ENCODE peak calls at places on chromosome 2, in five cellular contexts. One of them, this sample, is unnamed.

GRCh38 chr2:164976301-164976700 is 21.0 kb upstream of the SLC38A11 start:
- DNase-seq in skeletal muscle cell: no peak
- DNase-seq in nephron progenitor cell: no peak
- DNase-seq in progenitor cell of endocrine pancreas: no peak
- DNase-seq in HFF-Myc: no peak
- DNase-seq in this sample: no peak

GRCh38 chr2:48600204-48600813 is 17.3 kb upstream of the GTF2A1L start:
- DNase-seq in HFF-Myc: peak; percentile 25
- DNase-seq in skeletal muscle cell: no peak
- DNase-seq in progenitor cell of endocrine pancreas: no peak
- DNase-seq in nephron progenitor cell: peak; percentile 22
- DNase-seq in this sample: peak; percentile 10

GRCh38 chr2:177338177-177338721 is 54.3 kb upstream of the AGPS start:
- DNase-seq in HFF-Myc: peak; percentile 21
- DNase-seq in skeletal muscle cell: no peak
- DNase-seq in nephron progenitor cell: no peak
- DNase-seq in progenitor cell of endocrine pancreas: no peak
- DNase-seq in this sample: no peak

GRCh38 chr2:23630111-23630480 is 245.1 kb downstream of the KLHL29 start:
- DNase-seq in HFF-Myc: no peak
- DNase-seq in skeletal muscle cell: no peak
- DNase-seq in progenitor cell of endocrine pancreas: no peak
- DNase-seq in nephron progenitor cell: no peak
- DNase-seq in this sample: no peak

GRCh38 chr2:197144183-197144582 is 166.4 kb downstream of the ANKRD44 start:
- DNase-seq in nephron progenitor cell: no peak
- DNase-seq in progenitor cell of endocrine pancreas: no peak
- DNase-seq in HFF-Myc: no peak
- DNase-seq in skeletal muscle cell: no peak
- DNase-seq in this sample: no peak

GRCh38 chr2:108288534-108289106 is at the start of gene SULT1C2:
- DNase-seq in progenitor cell of endocrine pancreas: peak; percentile 19
- DNase-seq in nephron progenitor cell: peak; percentile 63
- DNase-seq in skeletal muscle cell: peak; percentile 41
- DNase-seq in HFF-Myc: no peak
- DNase-seq in this sample: no peak

GRCh38 chr2:68790600-68790999 is 56.0 kb downstream of the ARHGAP25 start:
- DNase-seq in nephron progenitor cell: no peak
- DNase-seq in HFF-Myc: no peak
- DNase-seq in skeletal muscle cell: no peak
- DNase-seq in progenitor cell of endocrine pancreas: no peak
- DNase-seq in this sample: no peak

GRCh38 chr2:95115418-95115817 is 6.2 kb downstream of the MRPS5 start:
- DNase-seq in skeletal muscle cell: no peak
- DNase-seq in progenitor cell of endocrine pancreas: peak; percentile 52
- DNase-seq in HFF-Myc: peak; percentile 22
- DNase-seq in nephron progenitor cell: peak; percentile 68
- DNase-seq in this sample: peak; percentile 7

GRCh38 chr2:219598308-219599078 is 836 bp downstream of the STK11IP start:
- DNase-seq in HFF-Myc: no peak
- DNase-seq in skeletal muscle cell: no peak
- DNase-seq in progenitor cell of endocrine pancreas: no peak
- DNase-seq in nephron progenitor cell: no peak
- DNase-seq in this sample: no peak

GRCh38 chr2:176080540-176081355 is 3.0 kb downstream of the EVX2 start:
- DNase-seq in progenitor cell of endocrine pancreas: no peak
- DNase-seq in HFF-Myc: no peak
- DNase-seq in skeletal muscle cell: no peak
- DNase-seq in nephron progenitor cell: peak; percentile 53
- DNase-seq in this sample: no peak

GRCh38 chr2:186543561-186544131 is 46.2 kb upstream of the ITGAV start:
- DNase-seq in nephron progenitor cell: no peak
- DNase-seq in skeletal muscle cell: no peak
- DNase-seq in progenitor cell of endocrine pancreas: no peak
- DNase-seq in HFF-Myc: peak; percentile 90
- DNase-seq in this sample: peak; percentile 75

GRCh38 chr2:88188741-88189140 is 18.6 kb downstream of the THNSL2 start:
- DNase-seq in progenitor cell of endocrine pancreas: no peak
- DNase-seq in skeletal muscle cell: no peak
- DNase-seq in HFF-Myc: peak; percentile 12
- DNase-seq in nephron progenitor cell: no peak
- DNase-seq in this sample: no peak

GRCh38 chr2:226078656-226079055 is 679.1 kb downstream of the NYAP2 start:
- DNase-seq in HFF-Myc: no peak
- DNase-seq in nephron progenitor cell: no peak
- DNase-seq in progenitor cell of endocrine pancreas: no peak
- DNase-seq in skeletal muscle cell: no peak
- DNase-seq in this sample: no peak

GRCh38 chr2:26190369-26190768 is 17.5 kb downstream of the GAREM2 start:
- DNase-seq in HFF-Myc: no peak
- DNase-seq in progenitor cell of endocrine pancreas: no peak
- DNase-seq in nephron progenitor cell: no peak
- DNase-seq in skeletal muscle cell: no peak
- DNase-seq in this sample: no peak

GRCh38 chr2:229486673-229487072 is 215.6 kb upstream of the PID1 start:
- DNase-seq in nephron progenitor cell: no peak
- DNase-seq in skeletal muscle cell: no peak
- DNase-seq in HFF-Myc: no peak
- DNase-seq in progenitor cell of endocrine pancreas: no peak
- DNase-seq in this sample: no peak

GRCh38 chr2:46163031-46163430 is 134.2 kb upstream of the EPAS1 start:
- DNase-seq in HFF-Myc: no peak
- DNase-seq in nephron progenitor cell: no peak
- DNase-seq in progenitor cell of endocrine pancreas: no peak
- DNase-seq in skeletal muscle cell: no peak
- DNase-seq in this sample: no peak

GRCh38 chr2:127165539-127165935 is 54.6 kb downstream of the CYP27C1 start:
- DNase-seq in nephron progenitor cell: no peak
- DNase-seq in progenitor cell of endocrine pancreas: no peak
- DNase-seq in skeletal muscle cell: no peak
- DNase-seq in HFF-Myc: no peak
- DNase-seq in this sample: no peak

GRCh38 chr2:112627060-112628040 is 18.4 kb upstream of the SLC20A1 start:
- DNase-seq in nephron progenitor cell: no peak
- DNase-seq in HFF-Myc: peak; percentile 87
- DNase-seq in skeletal muscle cell: peak; percentile 91
- DNase-seq in progenitor cell of endocrine pancreas: no peak
- DNase-seq in this sample: peak; percentile 73

GRCh38 chr2:20015482-20016083 is 3.1 kb upstream of the MATN3 start:
- DNase-seq in skeletal muscle cell: no peak
- DNase-seq in progenitor cell of endocrine pancreas: no peak
- DNase-seq in nephron progenitor cell: no peak
- DNase-seq in HFF-Myc: peak; percentile 36
- DNase-seq in this sample: no peak

GRCh38 chr2:204680576-204680975 is 135.3 kb downstream of the PARD3B start:
- DNase-seq in HFF-Myc: no peak
- DNase-seq in nephron progenitor cell: no peak
- DNase-seq in progenitor cell of endocrine pancreas: no peak
- DNase-seq in skeletal muscle cell: no peak
- DNase-seq in this sample: no peak

GRCh38 chr2:144937066-144937465 is 417.1 kb upstream of the ZEB2 start:
- DNase-seq in nephron progenitor cell: no peak
- DNase-seq in progenitor cell of endocrine pancreas: no peak
- DNase-seq in skeletal muscle cell: no peak
- DNase-seq in HFF-Myc: no peak
- DNase-seq in this sample: no peak

GRCh38 chr2:85604568-85605339 is 2.3 kb upstream of the TMEM150A start:
- DNase-seq in HFF-Myc: no peak
- DNase-seq in progenitor cell of endocrine pancreas: no peak
- DNase-seq in skeletal muscle cell: no peak
- DNase-seq in nephron progenitor cell: no peak
- DNase-seq in this sample: no peak

GRCh38 chr2:43737097-43737854 is 36.6 kb upstream of the DYNC2LI1 start:
- DNase-seq in progenitor cell of endocrine pancreas: no peak
- DNase-seq in HFF-Myc: no peak
- DNase-seq in skeletal muscle cell: peak; percentile 70
- DNase-seq in nephron progenitor cell: no peak
- DNase-seq in this sample: peak; percentile 57

GRCh38 chr2:62219407-62220159 is 23.7 kb downstream of the B3GNT2 start:
- DNase-seq in HFF-Myc: no peak
- DNase-seq in skeletal muscle cell: no peak
- DNase-seq in nephron progenitor cell: no peak
- DNase-seq in progenitor cell of endocrine pancreas: no peak
- DNase-seq in this sample: no peak

GRCh38 chr2:219155054-219155644 is 5.5 kb downstream of the NHEJ1 start:
- DNase-seq in nephron progenitor cell: peak; percentile 50
- DNase-seq in skeletal muscle cell: no peak
- DNase-seq in progenitor cell of endocrine pancreas: no peak
- DNase-seq in HFF-Myc: peak; percentile 63
- DNase-seq in this sample: no peak

GRCh38 chr2:18171191-18172139 is 293.0 kb downstream of the KCNS3 start:
- DNase-seq in nephron progenitor cell: no peak
- DNase-seq in progenitor cell of endocrine pancreas: no peak
- DNase-seq in skeletal muscle cell: no peak
- DNase-seq in HFF-Myc: peak; percentile 17
- DNase-seq in this sample: peak; percentile 21

GRCh38 chr2:45855374-45855773 is 203.9 kb downstream of the PRKCE start:
- DNase-seq in nephron progenitor cell: no peak
- DNase-seq in progenitor cell of endocrine pancreas: no peak
- DNase-seq in HFF-Myc: peak; percentile 64
- DNase-seq in skeletal muscle cell: no peak
- DNase-seq in this sample: no peak

GRCh38 chr2:182181381-182181780 is 195.7 kb downstream of the PPP1R1C start:
- DNase-seq in HFF-Myc: no peak
- DNase-seq in nephron progenitor cell: no peak
- DNase-seq in progenitor cell of endocrine pancreas: no peak
- DNase-seq in skeletal muscle cell: no peak
- DNase-seq in this sample: no peak

GRCh38 chr2:98759338-98759737 is 28.4 kb upstream of the MGAT4A start:
- DNase-seq in progenitor cell of endocrine pancreas: no peak
- DNase-seq in HFF-Myc: no peak
- DNase-seq in nephron progenitor cell: no peak
- DNase-seq in skeletal muscle cell: no peak
- DNase-seq in this sample: no peak

GRCh38 chr2:241540766-241541561 is 17.6 kb upstream of the BOK start:
- DNase-seq in nephron progenitor cell: peak; percentile 78
- DNase-seq in progenitor cell of endocrine pancreas: peak; percentile 40
- DNase-seq in HFF-Myc: no peak
- DNase-seq in skeletal muscle cell: no peak
- DNase-seq in this sample: no peak

GRCh38 chr2:200077838-200078237 is 122.5 kb downstream of the MAIP1 start:
- DNase-seq in progenitor cell of endocrine pancreas: no peak
- DNase-seq in skeletal muscle cell: peak; percentile 85
- DNase-seq in nephron progenitor cell: no peak
- DNase-seq in HFF-Myc: peak; percentile 72
- DNase-seq in this sample: no peak

GRCh38 chr2:107072150-107072940 is 186.4 kb upstream of the ST6GAL2 start:
- DNase-seq in HFF-Myc: no peak
- DNase-seq in progenitor cell of endocrine pancreas: no peak
- DNase-seq in skeletal muscle cell: no peak
- DNase-seq in nephron progenitor cell: no peak
- DNase-seq in this sample: no peak

GRCh38 chr2:2743164-2743571 is 412.1 kb upstream of the MYT1L start:
- DNase-seq in nephron progenitor cell: no peak
- DNase-seq in progenitor cell of endocrine pancreas: no peak
- DNase-seq in HFF-Myc: no peak
- DNase-seq in skeletal muscle cell: peak; percentile 16
- DNase-seq in this sample: no peak

GRCh38 chr2:16212321-16212720 is 272.0 kb downstream of the MYCN start:
- DNase-seq in nephron progenitor cell: no peak
- DNase-seq in HFF-Myc: no peak
- DNase-seq in progenitor cell of endocrine pancreas: no peak
- DNase-seq in skeletal muscle cell: no peak
- DNase-seq in this sample: no peak

GRCh38 chr2:42810126-42810970 is 18.0 kb upstream of the HAAO start:
- DNase-seq in progenitor cell of endocrine pancreas: peak; percentile 93
- DNase-seq in HFF-Myc: peak; percentile 92
- DNase-seq in nephron progenitor cell: peak; percentile 94
- DNase-seq in skeletal muscle cell: peak; percentile 91
- DNase-seq in this sample: peak; percentile 87